ENCODE peak calls at places on chromosomes 13 and 19, in seven cellular contexts. P, V, G, W, M, U and Q are unnamed samples.
A peak's percentile ranks its signal among the peaks of the same experiment; 100 is the strongest.

GRCh38 chr19:29662604-29663404 is 2.5 kb upstream of the PLEKHF1 start:
- DNase-seq in V (no peak), M (peak; percentile 90), U (no peak), G (no peak), W (peak; percentile 93), P (no peak), Q (peak; percentile 94)

GRCh38 chr13:42392706-42393572 is 121.0 kb downstream of the AKAP11 start:
- DNase-seq in G (no peak), V (no peak), W (no peak), U (no peak), M (no peak), P (no peak), Q (no peak)

GRCh38 chr13:93794197-93794885 is 567.7 kb downstream of the GPC6 start:
- DNase-seq in W (no peak), V (no peak), G (no peak), U (no peak), M (no peak), P (no peak), Q (no peak)

GRCh38 chr19:13022111-13022858 is 27.0 kb downstream of the NFIX start:
- DNase-seq in P (no peak), U (no peak), W (no peak), M (peak; percentile 89), G (no peak), V (no peak), Q (no peak)

GRCh38 chr19:30171795-30172642 is 200.2 kb upstream of the ZNF536 start:
- DNase-seq in P (no peak), M (no peak), V (no peak), W (no peak), G (no peak), U (no peak), Q (no peak)

GRCh38 chr13:106299616-106300015 is 235.8 kb downstream of the EFNB2 start:
- DNase-seq in M (no peak), V (no peak), U (no peak), W (no peak), P (no peak), G (no peak), Q (no peak)

GRCh38 chr19:31545766-31546165 is 196.5 kb upstream of the TSHZ3 start:
- DNase-seq in V (no peak), P (no peak), U (no peak), M (no peak), W (no peak), G (no peak), Q (no peak)

GRCh38 chr13:27424246-27425150 is at the start of gene GTF3A:
- DNase-seq in V (peak; percentile 63), M (peak; percentile 86), G (peak; percentile 89), P (peak; percentile 65), W (peak; percentile 85), U (peak; percentile 92), Q (peak; percentile 98)

GRCh38 chr19:19214892-19215291 is 3.1 kb downstream of the NCAN start:
- DNase-seq in U (peak; percentile 87), W (peak; percentile 21), G (no peak), P (no peak), V (no peak), M (no peak), Q (peak; percentile 66)